ENCODE peak calls at places on chromosomes 13 and 19, in eight cellular contexts. J, H, X, U, Z, R, S and L are unnamed samples. For H3K9me3 and H3K4me1, the result is how much of the 10 kb centered on the place peaks cover.

GRCh38 chr19:4537953-4538600 is 1.8 kb downstream of the LRG1 start:
- DNase-seq in J (no peak), H (no peak), X (no peak), U (no peak), Z (no peak), S (no peak), R (no peak), L (no peak)

GRCh38 chr13:69040898-69041297 is 1066.7 kb upstream of the ATXN8OS start:
- DNase-seq in S (no peak), J (no peak), X (no peak), U (no peak), Z (no peak), H (no peak), R (no peak), L (no peak)

GRCh38 chr19:35476149-35476548 is 14.1 kb downstream of the KRTDAP start:
- DNase-seq in X (no peak), J (no peak), Z (no peak), R (no peak), S (no peak), H (no peak), U (no peak), L (no peak)

GRCh38 chr13:40665061-40665753 is 1.2 kb downstream of the FOXO1 start:
- DNase-seq in R (peak), X (peak), H (peak), U (peak), S (peak), Z (peak), J (peak), L (peak)

GRCh38 chr19:18259848-18260247 is 14.4 kb downstream of the IQCN start:
- DNase-seq in H (no peak), S (no peak), R (no peak), J (no peak), U (no peak), Z (no peak), X (no peak), L (no peak)

GRCh38 chr19:49333426-49334288 is 1.5 kb upstream of the CD37 start:
- DNase-seq in J (peak), X (peak), H (no peak), Z (no peak), U (peak), R (no peak), S (no peak), L (peak)

GRCh38 chr19:4379383-4380253 is 20.7 kb downstream of the SH3GL1 start:
- DNase-seq in S (peak), U (peak), Z (no peak), H (peak), X (no peak), R (no peak), J (no peak), L (peak)

GRCh38 chr13:96991072-96991471 is 3.2 kb downstream of the OXGR1 start:
- DNase-seq in S (no peak), H (no peak), J (no peak), U (no peak), X (no peak), Z (no peak), R (no peak), L (no peak)

GRCh38 chr19:39507715-39508364 is 7.1 kb upstream of the SELENOV start:
- DNase-seq in J (no peak), H (no peak), S (no peak), R (no peak), X (no peak), U (no peak), Z (no peak), L (no peak)

GRCh38 chr13:39616087-39616694 is 13.2 kb upstream of the LHFPL6 start:
- DNase-seq in J (no peak), H (no peak), U (peak), R (no peak), S (peak), Z (peak), X (peak), L (peak)

GRCh38 chr13:33799950-33800592 is 17.9 kb upstream of the RFC3 start:
- DNase-seq in Z (peak), S (no peak), J (no peak), U (no peak), H (no peak), X (no peak), R (no peak), L (peak)

GRCh38 chr13:28792992-28793391 is 27.1 kb upstream of the MTUS2 start:
- DNase-seq in S (no peak), J (no peak), H (no peak), X (no peak), R (no peak), U (no peak), Z (no peak), L (no peak)

GRCh38 chr19:2478756-2479555 is 3.0 kb downstream of the GADD45B start:
- DNase-seq in J (peak), S (no peak), Z (no peak), R (peak), U (peak), X (no peak), H (peak), L (peak)

GRCh38 chr13:31901985-31902384 is 129.6 kb upstream of the FRY start:
- DNase-seq in S (no peak), X (no peak), H (no peak), U (no peak), J (no peak), R (no peak), Z (no peak), L (no peak)

GRCh38 chr19:7605490-7606222 is 10.0 kb downstream of the CAMSAP3 start:
- DNase-seq in H (no peak), J (no peak), R (no peak), X (peak), U (no peak), S (peak), Z (no peak), L (peak)

GRCh38 chr19:34644991-34645461 is 31.9 kb downstream of the SCGB2B2 start:
- DNase-seq in J (no peak), Z (no peak), H (no peak), R (no peak), U (no peak), S (no peak), X (no peak), L (no peak)

GRCh38 chr13:52686381-52686780 is 33.7 kb downstream of the SUGT1 start:
- DNase-seq in Z (no peak), R (no peak), X (no peak), H (no peak), S (no peak), J (no peak), U (no peak), L (no peak)

GRCh38 chr13:75959861-75960481 is 323.8 kb downstream of the LMO7 start:
- DNase-seq in X (no peak), R (no peak), H (no peak), Z (no peak), U (no peak), J (no peak), S (no peak), L (no peak)

GRCh38 chr13:95432141-95432540 is 120.4 kb upstream of the CLDN10 start:
- DNase-seq in U (no peak), X (no peak), H (no peak), J (no peak), Z (no peak), S (no peak), R (no peak), L (no peak)

GRCh38 chr19:10580979-10581631 is 6.0 kb downstream of the AP1M2 start:
- DNase-seq in U (peak), H (peak), J (peak), Z (peak), S (peak), X (peak), R (peak), L (peak)

GRCh38 chr19:2719910-2720776 is 1.0 kb downstream of the DIRAS1 start:
- DNase-seq in U (no peak), H (peak), R (peak), X (no peak), S (no peak), Z (no peak), J (no peak), L (no peak)

GRCh38 chr19:54729416-54730188 is 5.4 kb downstream of the KIR3DL3 start:
- DNase-seq in U (no peak), H (no peak), Z (no peak), J (no peak), S (no peak), X (no peak), R (no peak), L (no peak)
- H3K9me3 ChIP-seq in U (under half), H (under half), Z (under half), J (under half), S (under half), X (under half), R (under half), L (under half)

DNA sequence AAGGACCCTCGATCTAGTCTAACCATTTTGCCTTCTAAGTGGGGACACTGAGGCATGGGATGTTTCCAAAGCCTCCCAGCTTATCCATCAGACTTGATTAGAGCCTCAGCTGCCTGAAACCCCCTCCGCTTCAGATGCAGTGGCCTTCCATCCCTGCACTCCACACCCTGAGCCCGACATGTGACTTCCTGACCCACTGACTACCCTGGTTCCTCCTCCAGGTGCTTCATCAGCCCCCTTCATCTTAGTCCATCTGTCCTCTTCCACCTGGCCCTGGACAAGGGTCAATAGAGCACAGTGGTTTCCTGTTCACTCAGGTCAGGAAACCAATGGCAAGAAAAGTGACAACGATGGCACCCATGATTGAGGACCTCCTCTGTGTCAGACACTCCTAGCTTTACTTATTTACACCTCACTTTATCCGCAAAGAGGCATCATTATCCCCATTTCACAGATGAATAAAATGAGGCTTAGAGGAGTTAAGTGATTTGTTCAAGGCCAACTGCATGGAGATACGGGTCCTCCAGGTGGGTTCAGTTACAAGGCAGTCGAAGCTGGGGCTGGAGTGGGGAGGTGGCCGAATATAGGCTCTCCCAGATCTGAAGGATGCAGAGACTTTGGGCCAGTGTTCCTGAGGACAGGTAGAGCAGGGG is 81.6 kb upstream of the TM9SF2 start:
- DNase-seq in S (no peak), J (no peak), R (no peak), U (no peak), H (no peak), Z (no peak), X (peak), L (no peak)
- H3K4me1 ChIP-seq in S (under half), J (half or more), R (under half), U (under half), H (under half), Z (under half), X (under half), L (under half)

DNA sequence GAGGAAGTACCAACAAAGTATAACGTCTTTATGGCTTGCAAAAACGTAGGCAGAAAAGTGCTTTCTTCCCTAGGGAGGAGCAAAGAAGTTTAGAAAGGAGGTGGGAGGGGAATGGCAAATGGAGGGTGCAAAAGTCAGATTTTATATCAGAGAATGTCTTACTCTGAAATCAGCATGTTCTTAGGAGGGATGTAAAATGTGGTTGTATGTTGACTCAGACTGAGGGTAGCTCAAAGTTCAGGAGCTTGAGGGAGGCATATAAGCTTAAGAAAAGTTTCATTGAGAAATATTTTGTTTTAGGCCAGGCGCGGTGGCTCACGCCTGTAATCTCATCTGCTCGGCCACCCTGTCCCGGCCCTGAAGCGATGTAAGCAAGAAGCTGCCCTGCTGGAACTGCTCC is 1.7 kb downstream of the ZNF90 start:
- DNase-seq in J (no peak), S (no peak), X (no peak), H (no peak), R (no peak), U (no peak), Z (no peak), L (no peak)
- H3K9me3 ChIP-seq in J (under half), S (under half), X (under half), H (under half), R (under half), U (under half), Z (under half), L (under half)

DNA sequence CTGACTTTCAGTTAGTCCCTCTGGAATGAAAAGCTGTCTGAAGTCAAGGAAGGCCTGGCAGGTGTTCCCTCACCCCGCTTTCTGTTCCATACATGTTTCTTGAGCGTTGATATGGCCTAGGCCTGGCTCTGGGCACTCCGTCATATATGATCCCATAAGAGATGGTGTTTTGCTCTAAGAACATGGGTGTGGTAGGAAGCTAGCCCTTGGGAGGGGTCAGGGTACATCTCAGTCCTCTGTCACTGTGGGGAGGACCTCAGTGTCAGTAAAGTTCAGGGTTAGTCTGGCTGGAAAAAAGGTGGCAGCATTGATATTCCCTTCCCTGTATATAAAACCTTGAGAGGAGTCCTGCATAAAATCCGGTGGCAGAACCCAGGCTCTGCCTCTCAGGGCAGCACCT is 73.5 kb upstream of the NPAS1 start:
- DNase-seq in J (no peak), Z (no peak), U (no peak), R (no peak), S (no peak), H (no peak), X (no peak), L (no peak)
- H3K4me1 ChIP-seq in J (under half), Z (under half), U (under half), R (half or more), S (under half), H (under half), X (under half), L (under half)

GRCh38 chr13:35266412-35266811 is 210.1 kb downstream of the MAB21L1 start:
- DNase-seq in X (no peak), H (no peak), J (no peak), Z (no peak), R (no peak), S (no peak), U (no peak), L (no peak)
- H3K9me3 ChIP-seq in X (under half), H (under half), J (under half), Z (under half), R (under half), S (under half), U (under half), L (under half)

GRCh38 chr19:1471514-1472107 is 7.4 kb downstream of the C19orf25 start:
- DNase-seq in H (peak), Z (no peak), S (no peak), R (no peak), J (no peak), X (no peak), U (no peak), L (peak)
- H3K4me1 ChIP-seq in H (under half), Z (under half), S (under half), R (half or more), J (under half), X (under half), U (half or more), L (under half)

DNA sequence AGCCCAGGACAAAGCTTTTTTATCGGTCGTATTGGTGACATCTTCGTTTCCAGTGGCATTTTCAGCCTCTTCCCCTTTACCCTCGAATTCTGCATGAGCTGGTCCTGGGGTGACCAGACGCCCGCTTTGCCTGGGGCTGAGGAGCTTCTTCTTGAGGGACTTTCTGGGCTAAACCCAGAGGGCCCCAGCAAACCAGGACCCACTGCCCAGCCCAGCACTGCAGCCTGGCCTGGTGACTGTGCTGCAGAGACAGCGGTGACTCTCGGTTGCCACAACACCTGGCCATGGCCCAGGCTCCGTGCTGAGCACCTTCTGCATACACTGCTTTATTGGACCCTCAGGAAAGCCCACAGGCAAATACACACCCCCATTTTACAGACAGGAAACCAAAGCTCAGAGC is 21.0 kb downstream of the SPACA7 start:
- DNase-seq in H (no peak), J (no peak), R (no peak), X (no peak), S (no peak), U (no peak), Z (no peak), L (no peak)
- H3K9me3 ChIP-seq in H (under half), J (under half), R (under half), X (under half), S (under half), U (under half), Z (under half), L (under half)

GRCh38 chr19:13060233-13060963 is 42.3 kb downstream of the LYL1 start:
- DNase-seq in S (peak), J (no peak), H (no peak), X (no peak), R (peak), U (peak), Z (no peak), L (no peak)
- H3K4me1 ChIP-seq in S (half or more), J (under half), H (under half), X (under half), R (half or more), U (half or more), Z (under half), L (under half)

GRCh38 chr19:15643387-15643786 is 2.7 kb downstream of the CYP4F3 start:
- DNase-seq in Z (no peak), J (no peak), U (no peak), X (no peak), S (no peak), H (no peak), R (no peak), L (no peak)

GRCh38 chr19:15640294-15640903 is at the start of gene CYP4F3:
- DNase-seq in J (no peak), Z (no peak), S (peak), H (peak), X (no peak), R (peak), U (peak), L (no peak)

GRCh38 chr19:15640904-15641597 is 354 bp downstream of the CYP4F3 start:
- DNase-seq in S (no peak), U (no peak), Z (no peak), R (no peak), J (no peak), X (no peak), H (no peak), L (no peak)

GRCh38 chr19:15642807-15643206 is 2.1 kb downstream of the CYP4F3 start:
- DNase-seq in X (no peak), Z (no peak), S (no peak), J (no peak), R (no peak), U (no peak), H (no peak), L (no peak)

DNA sequence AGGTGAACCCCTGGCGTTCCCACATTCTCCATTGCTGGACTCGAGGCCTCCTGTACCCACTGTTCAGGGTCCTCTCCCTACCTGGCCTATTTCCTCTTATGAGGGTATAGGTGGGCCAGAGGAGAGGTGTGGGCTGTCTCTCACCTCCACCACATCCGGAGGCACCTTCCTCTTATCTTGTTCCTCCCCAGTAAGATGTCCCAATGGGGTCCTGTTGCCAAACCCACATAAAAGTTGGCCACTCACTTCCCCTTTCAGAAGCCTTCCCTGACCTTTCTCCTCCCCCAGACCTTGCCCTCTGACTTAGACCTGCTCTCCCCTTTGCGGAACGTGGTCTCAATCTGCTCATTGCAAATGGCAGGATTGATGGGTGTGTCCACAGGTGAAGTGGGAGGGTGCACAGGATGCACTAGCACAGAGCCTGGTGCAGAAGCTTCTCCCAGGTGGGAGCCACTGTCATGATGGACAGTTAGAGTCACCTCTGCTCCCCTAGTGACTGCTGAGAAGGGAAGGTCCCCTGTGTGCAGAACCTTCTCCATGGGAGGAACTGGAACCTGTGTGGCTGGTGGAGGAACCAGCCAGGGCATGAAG is 1.3 kb downstream of the CYP4F3 start:
- DNase-seq in U (no peak), Z (no peak), S (no peak), J (no peak), X (no peak), R (no peak), H (no peak), L (no peak)
- H3K9me3 ChIP-seq in U (under half), Z (under half), S (under half), J (under half), X (under half), R (under half), H (under half), L (under half)